ENCODE peak calls at places on chromosomes 12 and 14, in six cellular contexts. B is GM12891, A is HCT116, H is Panc1, S is GM23338, V is prostate gland. W is an unnamed sample.

GRCh38 chr12:92863255-92863654 is 65.8 kb downstream of the EEA1 start:
- DNase-seq in V (no peak), S (no peak), H (no peak), A (no peak), B (no peak), W (no peak)

GRCh38 chr12:103503546-103504480 is 8.0 kb upstream of the C12orf42 start:
- DNase-seq in S (peak), B (peak), H (no peak), A (peak), V (no peak), W (no peak)

GRCh38 chr12:22518067-22518719 is 26.1 kb downstream of the C2CD5 start:
- DNase-seq in B (no peak), V (no peak), H (no peak), A (no peak), S (no peak), W (no peak)

GRCh38 chr12:72271401-72271740 is 799 bp upstream of the TRHDE start:
- DNase-seq in S (peak), A (no peak), V (no peak), H (no peak), B (no peak), W (no peak)

GRCh38 chr12:54975272-54975671 is 9.3 kb downstream of the TESPA1 start:
- DNase-seq in V (no peak), A (no peak), H (no peak), B (no peak), S (no peak), W (no peak)

GRCh38 chr14:35412281-35413057 is 7.9 kb upstream of the NFKBIA start:
- DNase-seq in V (no peak), A (no peak), S (no peak), B (no peak), H (no peak), W (no peak)

GRCh38 chr14:37447883-37448391 is 147.1 kb downstream of the FOXA1 start:
- DNase-seq in V (no peak), H (no peak), S (no peak), A (no peak), B (no peak), W (no peak)

GRCh38 chr14:100842799-100843198 is 16.9 kb downstream of the MEG3 start:
- DNase-seq in B (no peak), S (no peak), V (no peak), A (no peak), H (no peak), W (no peak)

GRCh38 chr14:56650977-56651376 is 71.4 kb downstream of the TMEM260 start:
- DNase-seq in B (no peak), V (no peak), S (no peak), A (no peak), H (no peak), W (no peak)

GRCh38 chr12:51829641-51830040 is 18.9 kb downstream of the FIGNL2 start:
- DNase-seq in A (no peak), S (no peak), B (no peak), H (no peak), V (no peak), W (no peak)

GRCh38 chr12:112900298-112901145 is 6.2 kb upstream of the OAS1 start:
- DNase-seq in V (peak), B (no peak), H (peak), A (peak), S (peak), W (peak)

GRCh38 chr12:132484183-132484890 is 5.6 kb upstream of the FBRSL1 start:
- DNase-seq in B (no peak), H (no peak), S (no peak), V (no peak), A (no peak), W (no peak)

GRCh38 chr12:75690556-75690955 is 179.1 kb upstream of the KRR1 start:
- DNase-seq in B (no peak), V (no peak), H (no peak), A (no peak), S (no peak), W (no peak)

GRCh38 chr12:123519151-123520001 is 14.1 kb downstream of the RILPL1 start:
- DNase-seq in S (peak), A (no peak), V (peak), B (no peak), H (no peak), W (no peak)

GRCh38 chr12:76074701-76075336 is 9.7 kb downstream of the NAP1L1 start:
- DNase-seq in H (no peak), A (no peak), S (no peak), B (no peak), V (no peak), W (no peak)

GRCh38 chr12:66252771-66253170 is 49.5 kb upstream of the HELB start:
- DNase-seq in S (no peak), H (no peak), B (no peak), V (no peak), A (no peak), W (no peak)

GRCh38 chr12:66251049-66251448 is 51.2 kb upstream of the HELB start:
- DNase-seq in V (no peak), S (no peak), A (no peak), H (no peak), B (no peak), W (no peak)

DNA sequence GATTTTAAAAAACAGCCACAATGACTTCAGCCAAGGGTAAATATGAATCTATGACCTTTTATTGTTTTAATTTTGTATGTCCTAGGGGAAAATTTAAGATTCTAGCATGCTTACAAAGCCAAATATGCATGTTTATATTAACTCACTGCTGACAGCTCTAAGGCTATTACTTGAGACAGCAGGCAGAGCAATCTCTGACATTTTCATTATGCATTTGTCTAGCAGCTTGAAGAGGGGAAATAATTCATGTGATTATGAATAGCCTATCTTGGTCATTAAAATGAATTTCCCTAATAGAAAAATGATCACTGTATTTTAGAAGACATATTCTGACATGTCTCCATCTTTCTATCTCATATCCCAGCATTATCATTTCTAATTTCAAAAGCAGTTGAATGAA is 46.6 kb upstream of the HELB start:
- DNase-seq in B (no peak), A (no peak), V (no peak), S (no peak), H (no peak), W (no peak)
- TF ChIP-seq POLR2AphosphoS5 in B (no peak), A (no peak), V (no peak), S (no peak), H (no peak), W (no peak)

DNA sequence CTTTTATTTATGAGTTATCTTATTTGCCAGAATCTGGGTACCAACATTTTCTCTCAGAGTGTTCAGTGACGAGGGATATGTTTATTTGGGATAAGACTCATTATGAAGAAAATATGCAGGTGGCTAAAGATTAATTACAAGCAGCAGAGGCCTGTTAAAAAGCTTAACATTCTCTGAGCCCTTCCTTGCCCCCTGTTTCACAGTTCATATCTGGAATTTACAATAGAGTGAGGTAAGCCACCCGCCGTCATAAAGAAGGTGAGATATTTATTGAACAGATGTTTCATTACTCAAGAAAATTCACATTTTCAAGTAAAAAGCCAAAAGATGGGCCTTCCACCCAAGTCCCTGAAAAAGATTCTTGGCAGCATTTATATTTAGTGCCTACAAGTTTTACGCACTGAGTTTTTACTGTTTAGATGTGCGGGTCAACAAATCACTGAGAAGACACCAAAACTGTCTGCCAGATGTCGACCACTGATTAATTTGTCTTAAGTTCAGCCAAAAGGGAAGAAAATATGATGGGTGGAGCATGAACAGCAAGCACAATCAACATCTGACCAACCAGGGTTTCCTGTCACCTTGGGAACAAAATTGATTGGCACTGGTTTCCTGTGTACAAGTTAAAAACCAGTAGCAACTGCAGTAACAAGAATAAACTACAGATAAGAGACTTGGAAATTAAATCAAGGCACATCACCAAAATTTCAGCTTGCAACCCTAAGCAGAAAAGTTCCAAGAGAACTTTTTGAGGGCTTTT is 85.5 kb upstream of the PTPRB start:
- DNase-seq in S (no peak), H (no peak), A (no peak), B (no peak), V (no peak), W (no peak)
- TF ChIP-seq POLR2AphosphoS5 in S (no peak), H (no peak), A (no peak), B (no peak), V (no peak), W (no peak)

GRCh38 chr14:103334644-103335603 is 887 bp downstream of the EIF5 start:
- DNase-seq in A (no peak), S (no peak), V (peak), B (no peak), H (no peak), W (peak)
- TF ChIP-seq POLR2AphosphoS5 in A (no peak), S (no peak), V (no peak), B (peak), H (peak), W (peak)

GRCh38 chr14:91155626-91156089 is 41.8 kb downstream of the DGLUCY start:
- DNase-seq in S (no peak), B (no peak), A (no peak), V (no peak), H (no peak), W (no peak)

GRCh38 chr14:91149462-91149861 is 35.6 kb downstream of the DGLUCY start:
- DNase-seq in S (no peak), H (peak), B (no peak), A (no peak), V (peak), W (no peak)

GRCh38 chr14:91152499-91152898 is 38.6 kb downstream of the DGLUCY start:
- DNase-seq in H (no peak), B (no peak), A (no peak), V (no peak), S (no peak), W (no peak)

GRCh38 chr14:91154851-91155625 is 41.2 kb downstream of the DGLUCY start:
- DNase-seq in V (peak), S (no peak), H (no peak), B (no peak), A (peak), W (no peak)

GRCh38 chr14:91153360-91153759 is 39.5 kb downstream of the DGLUCY start:
- DNase-seq in A (no peak), H (no peak), V (no peak), S (no peak), B (no peak), W (no peak)
- TF ChIP-seq POLR2AphosphoS5 in A (no peak), H (no peak), V (no peak), S (no peak), B (no peak), W (no peak)

GRCh38 chr12:23721268-23721667 is 228.2 kb downstream of the SOX5 start:
- DNase-seq in B (no peak), H (no peak), S (no peak), V (no peak), A (no peak), W (no peak)
- TF ChIP-seq POLR2AphosphoS5 in B (no peak), H (no peak), S (no peak), V (no peak), A (no peak), W (no peak)